ENCODE peak calls at places on chromosomes 16 and 17, in seven cellular contexts. One of them, this sample, is unnamed.

GRCh38 chr17:75602644-75603043 is 15.0 kb downstream of the MYO15B start:
- DNase-seq in activated CD4-positive, alpha-beta T cell treated with anti-CD3 and anti-CD28 coated beads, Interleukin-2, amount 10 ng/mL, durations not matched to agents 7 days and 5 days: no peak
- DNase-seq in T1000: no peak
- DNase-seq in adipocyte: no peak
- DNase-seq in EL: no peak
- DNase-seq in CD4-positive, CD25-positive, alpha-beta regulatory T cell: no peak
- DNase-seq in stimulated activated CD4-positive, alpha-beta T cell treated with anti-CD3 and anti-CD28 coated beads, Interleukin-1b, Interleukin-23, amount 100 ng/mL, for 1 hour: no peak
- DNase-seq in this sample: no peak

GRCh38 chr17:71993363-71993762 is 127.5 kb upstream of the SOX9 start:
- DNase-seq in activated CD4-positive, alpha-beta T cell treated with anti-CD3 and anti-CD28 coated beads, Interleukin-2, amount 10 ng/mL, durations not matched to agents 7 days and 5 days: no peak
- DNase-seq in T1000: no peak
- DNase-seq in adipocyte: no peak
- DNase-seq in EL: no peak
- DNase-seq in CD4-positive, CD25-positive, alpha-beta regulatory T cell: no peak
- DNase-seq in stimulated activated CD4-positive, alpha-beta T cell treated with anti-CD3 and anti-CD28 coated beads, Interleukin-1b, Interleukin-23, amount 100 ng/mL, for 1 hour: no peak
- DNase-seq in this sample: no peak

GRCh38 chr17:44541884-44542581 is 15.3 kb upstream of the FZD2 start:
- DNase-seq in activated CD4-positive, alpha-beta T cell treated with anti-CD3 and anti-CD28 coated beads, Interleukin-2, amount 10 ng/mL, durations not matched to agents 7 days and 5 days: no peak
- DNase-seq in T1000: peak; percentile 23
- DNase-seq in adipocyte: no peak
- DNase-seq in EL: peak; percentile 49
- DNase-seq in CD4-positive, CD25-positive, alpha-beta regulatory T cell: no peak
- DNase-seq in stimulated activated CD4-positive, alpha-beta T cell treated with anti-CD3 and anti-CD28 coated beads, Interleukin-1b, Interleukin-23, amount 100 ng/mL, for 1 hour: no peak
- DNase-seq in this sample: no peak

GRCh38 chr16:87382023-87382785 is 1.4 kb downstream of the FBXO31 start:
- DNase-seq in activated CD4-positive, alpha-beta T cell treated with anti-CD3 and anti-CD28 coated beads, Interleukin-2, amount 10 ng/mL, durations not matched to agents 7 days and 5 days: no peak
- DNase-seq in T1000: no peak
- DNase-seq in adipocyte: peak; percentile 48
- DNase-seq in EL: no peak
- DNase-seq in CD4-positive, CD25-positive, alpha-beta regulatory T cell: no peak
- DNase-seq in stimulated activated CD4-positive, alpha-beta T cell treated with anti-CD3 and anti-CD28 coated beads, Interleukin-1b, Interleukin-23, amount 100 ng/mL, for 1 hour: no peak
- DNase-seq in this sample: no peak

GRCh38 chr16:11391576-11391975 is 46.3 kb downstream of the RMI2 start:
- DNase-seq in activated CD4-positive, alpha-beta T cell treated with anti-CD3 and anti-CD28 coated beads, Interleukin-2, amount 10 ng/mL, durations not matched to agents 7 days and 5 days: no peak
- DNase-seq in T1000: no peak
- DNase-seq in adipocyte: no peak
- DNase-seq in EL: no peak
- DNase-seq in CD4-positive, CD25-positive, alpha-beta regulatory T cell: no peak
- DNase-seq in stimulated activated CD4-positive, alpha-beta T cell treated with anti-CD3 and anti-CD28 coated beads, Interleukin-1b, Interleukin-23, amount 100 ng/mL, for 1 hour: no peak
- DNase-seq in this sample: no peak

GRCh38 chr16:81498351-81498750 is 53.7 kb downstream of the CMIP start:
- DNase-seq in activated CD4-positive, alpha-beta T cell treated with anti-CD3 and anti-CD28 coated beads, Interleukin-2, amount 10 ng/mL, durations not matched to agents 7 days and 5 days: no peak
- DNase-seq in T1000: no peak
- DNase-seq in adipocyte: no peak
- DNase-seq in EL: no peak
- DNase-seq in CD4-positive, CD25-positive, alpha-beta regulatory T cell: no peak
- DNase-seq in stimulated activated CD4-positive, alpha-beta T cell treated with anti-CD3 and anti-CD28 coated beads, Interleukin-1b, Interleukin-23, amount 100 ng/mL, for 1 hour: no peak
- DNase-seq in this sample: no peak

GRCh38 chr16:89744813-89745212 is 23.5 kb downstream of the ZNF276 start:
- DNase-seq in activated CD4-positive, alpha-beta T cell treated with anti-CD3 and anti-CD28 coated beads, Interleukin-2, amount 10 ng/mL, durations not matched to agents 7 days and 5 days: no peak
- DNase-seq in T1000: no peak
- DNase-seq in adipocyte: no peak
- DNase-seq in EL: no peak
- DNase-seq in CD4-positive, CD25-positive, alpha-beta regulatory T cell: no peak
- DNase-seq in stimulated activated CD4-positive, alpha-beta T cell treated with anti-CD3 and anti-CD28 coated beads, Interleukin-1b, Interleukin-23, amount 100 ng/mL, for 1 hour: no peak
- DNase-seq in this sample: no peak

GRCh38 chr17:3803308-3803640 is 2.3 kb upstream of the ITGAE start:
- DNase-seq in activated CD4-positive, alpha-beta T cell treated with anti-CD3 and anti-CD28 coated beads, Interleukin-2, amount 10 ng/mL, durations not matched to agents 7 days and 5 days: no peak
- DNase-seq in T1000: no peak
- DNase-seq in adipocyte: no peak
- DNase-seq in EL: no peak
- DNase-seq in CD4-positive, CD25-positive, alpha-beta regulatory T cell: no peak
- DNase-seq in stimulated activated CD4-positive, alpha-beta T cell treated with anti-CD3 and anti-CD28 coated beads, Interleukin-1b, Interleukin-23, amount 100 ng/mL, for 1 hour: no peak
- DNase-seq in this sample: no peak

GRCh38 chr17:62093188-62094155 is 28.4 kb upstream of the MED13 start:
- DNase-seq in activated CD4-positive, alpha-beta T cell treated with anti-CD3 and anti-CD28 coated beads, Interleukin-2, amount 10 ng/mL, durations not matched to agents 7 days and 5 days: no peak
- DNase-seq in T1000: peak; percentile 60
- DNase-seq in adipocyte: peak; percentile 58
- DNase-seq in EL: peak; percentile 85
- DNase-seq in CD4-positive, CD25-positive, alpha-beta regulatory T cell: no peak
- DNase-seq in stimulated activated CD4-positive, alpha-beta T cell treated with anti-CD3 and anti-CD28 coated beads, Interleukin-1b, Interleukin-23, amount 100 ng/mL, for 1 hour: no peak
- DNase-seq in this sample: peak; percentile 44

GRCh38 chr16:81711609-81712329 is 67.3 kb upstream of the PLCG2 start:
- DNase-seq in activated CD4-positive, alpha-beta T cell treated with anti-CD3 and anti-CD28 coated beads, Interleukin-2, amount 10 ng/mL, durations not matched to agents 7 days and 5 days: no peak
- DNase-seq in T1000: peak; percentile 69
- DNase-seq in adipocyte: peak; percentile 90
- DNase-seq in EL: peak; percentile 95
- DNase-seq in CD4-positive, CD25-positive, alpha-beta regulatory T cell: no peak
- DNase-seq in stimulated activated CD4-positive, alpha-beta T cell treated with anti-CD3 and anti-CD28 coated beads, Interleukin-1b, Interleukin-23, amount 100 ng/mL, for 1 hour: no peak
- DNase-seq in this sample: peak; percentile 92

GRCh38 chr17:82444941-82445521 is 5.5 kb downstream of the CYBC1 start:
- DNase-seq in activated CD4-positive, alpha-beta T cell treated with anti-CD3 and anti-CD28 coated beads, Interleukin-2, amount 10 ng/mL, durations not matched to agents 7 days and 5 days: no peak
- DNase-seq in T1000: no peak
- DNase-seq in adipocyte: no peak
- DNase-seq in EL: no peak
- DNase-seq in CD4-positive, CD25-positive, alpha-beta regulatory T cell: no peak
- DNase-seq in stimulated activated CD4-positive, alpha-beta T cell treated with anti-CD3 and anti-CD28 coated beads, Interleukin-1b, Interleukin-23, amount 100 ng/mL, for 1 hour: no peak
- DNase-seq in this sample: no peak

GRCh38 chr17:76270770-76271668 is 5.9 kb downstream of the UBALD2 start:
- DNase-seq in activated CD4-positive, alpha-beta T cell treated with anti-CD3 and anti-CD28 coated beads, Interleukin-2, amount 10 ng/mL, durations not matched to agents 7 days and 5 days: peak; percentile 20
- DNase-seq in T1000: no peak
- DNase-seq in adipocyte: no peak
- DNase-seq in EL: no peak
- DNase-seq in CD4-positive, CD25-positive, alpha-beta regulatory T cell: no peak
- DNase-seq in stimulated activated CD4-positive, alpha-beta T cell treated with anti-CD3 and anti-CD28 coated beads, Interleukin-1b, Interleukin-23, amount 100 ng/mL, for 1 hour: no peak
- DNase-seq in this sample: no peak

GRCh38 chr16:88376053-88376834 is 6.5 kb upstream of the ZNF469 start:
- DNase-seq in activated CD4-positive, alpha-beta T cell treated with anti-CD3 and anti-CD28 coated beads, Interleukin-2, amount 10 ng/mL, durations not matched to agents 7 days and 5 days: no peak
- DNase-seq in T1000: no peak
- DNase-seq in adipocyte: no peak
- DNase-seq in EL: no peak
- DNase-seq in CD4-positive, CD25-positive, alpha-beta regulatory T cell: no peak
- DNase-seq in stimulated activated CD4-positive, alpha-beta T cell treated with anti-CD3 and anti-CD28 coated beads, Interleukin-1b, Interleukin-23, amount 100 ng/mL, for 1 hour: no peak
- DNase-seq in this sample: no peak

GRCh38 chr17:56699186-56699895 is 105.8 kb downstream of the NOG start:
- DNase-seq in activated CD4-positive, alpha-beta T cell treated with anti-CD3 and anti-CD28 coated beads, Interleukin-2, amount 10 ng/mL, durations not matched to agents 7 days and 5 days: no peak
- DNase-seq in T1000: peak; percentile 91
- DNase-seq in adipocyte: peak; percentile 94
- DNase-seq in EL: peak; percentile 100
- DNase-seq in CD4-positive, CD25-positive, alpha-beta regulatory T cell: no peak
- DNase-seq in stimulated activated CD4-positive, alpha-beta T cell treated with anti-CD3 and anti-CD28 coated beads, Interleukin-1b, Interleukin-23, amount 100 ng/mL, for 1 hour: no peak
- DNase-seq in this sample: peak; percentile 100

GRCh38 chr17:47013341-47013740 is 34.3 kb upstream of the RPRML start:
- DNase-seq in activated CD4-positive, alpha-beta T cell treated with anti-CD3 and anti-CD28 coated beads, Interleukin-2, amount 10 ng/mL, durations not matched to agents 7 days and 5 days: no peak
- DNase-seq in T1000: no peak
- DNase-seq in adipocyte: no peak
- DNase-seq in EL: no peak
- DNase-seq in CD4-positive, CD25-positive, alpha-beta regulatory T cell: no peak
- DNase-seq in stimulated activated CD4-positive, alpha-beta T cell treated with anti-CD3 and anti-CD28 coated beads, Interleukin-1b, Interleukin-23, amount 100 ng/mL, for 1 hour: no peak
- DNase-seq in this sample: no peak